ENCODE peak calls at places on chromosome 21, in five cellular contexts. C is GM12878, T is NCI-H1930, A is HCT116, J is heart left ventricle. X is an unnamed sample.

GRCh38 chr21:18153063-18153462 is 91.6 kb upstream of the CHODL start:
- DNase-seq in J (no peak), T (no peak), C (no peak), A (no peak), X (no peak)

GRCh38 chr21:31730687-31731111 is 1.2 kb downstream of the SCAF4 start:
- DNase-seq in T (no peak), C (no peak), A (no peak), J (no peak), X (no peak)

GRCh38 chr21:43721939-43722338 is 3.0 kb downstream of the PDXK start:
- DNase-seq in C (no peak), J (peak), T (no peak), A (no peak), X (no peak)

GRCh38 chr21:42272109-42272962 is 42.9 kb downstream of the TFF3 start:
- DNase-seq in A (no peak), T (no peak), J (no peak), C (no peak), X (no peak)

GRCh38 chr21:44907966-44908364 is 12.7 kb downstream of the ITGB2 start:
- DNase-seq in C (no peak), A (no peak), T (no peak), J (peak), X (no peak)

GRCh38 chr21:32412162-32412997 is at the start of gene EVA1C:
- DNase-seq in T (no peak), C (no peak), A (no peak), J (peak), X (peak)

GRCh38 chr21:46188226-46189212 is 4.3 kb upstream of the SPATC1L start:
- DNase-seq in J (peak), C (no peak), A (peak), T (no peak), X (peak)

GRCh38 chr21:42191978-42192595 is 26.9 kb upstream of the ABCG1 start:
- DNase-seq in C (no peak), T (no peak), A (no peak), J (no peak), X (no peak)

GRCh38 chr21:34180826-34181359 is 107.5 kb downstream of the MRPS6 start:
- DNase-seq in T (no peak), A (no peak), C (no peak), J (no peak), X (no peak)

GRCh38 chr21:22575165-22575584 is 1577.0 kb downstream of the NCAM2 start:
- DNase-seq in A (no peak), C (no peak), J (no peak), T (no peak), X (no peak)

GRCh38 chr21:42624936-42625335 is 28.5 kb upstream of the PDE9A start:
- DNase-seq in J (no peak), T (no peak), A (no peak), C (no peak), X (no peak)

GRCh38 chr21:45529785-45530422 is 12.3 kb downstream of the SLC19A1 start:
- DNase-seq in J (no peak), C (no peak), T (no peak), A (no peak), X (peak)

GRCh38 chr21:26124421-26124833 is 46.1 kb downstream of the APP start:
- DNase-seq in J (no peak), T (no peak), A (no peak), C (no peak), X (no peak)

GRCh38 chr21:39687069-39687468 is 57.9 kb upstream of the IGSF5 start:
- DNase-seq in J (no peak), T (no peak), C (no peak), A (no peak), X (no peak)

X was measured in psoas muscle.